ENCODE peak calls at places on chromosome 15, in nine cellular contexts. One of them, this sample, is unnamed.
A peak's percentile ranks its signal among the peaks of the same experiment; 100 is the strongest.

GRCh38 chr15:39597751-39598185 is 16.9 kb downstream of the THBS1 start:
- DNase-seq in endothelial cell: no peak
- DNase-seq in CD8-positive, alpha-beta T cell: no peak
- DNase-seq in AG09319: peak; percentile 81
- DNase-seq in neural crest cell: no peak
- DNase-seq in body of pancreas: no peak
- DNase-seq in osteocyte: no peak
- DNase-seq in Calu3: no peak
- DNase-seq in left ventricle myocardium inferior: no peak
- DNase-seq in this sample: no peak

GRCh38 chr15:39455502-39455991 is 125.3 kb upstream of the THBS1 start:
- DNase-seq in endothelial cell: no peak
- DNase-seq in CD8-positive, alpha-beta T cell: no peak
- DNase-seq in AG09319: peak; percentile 82
- DNase-seq in neural crest cell: no peak
- DNase-seq in body of pancreas: no peak
- DNase-seq in osteocyte: no peak
- DNase-seq in Calu3: no peak
- DNase-seq in left ventricle myocardium inferior: no peak
- DNase-seq in this sample: no peak

GRCh38 chr15:69854521-69855171 is 243.1 kb downstream of the TLE3 start:
- DNase-seq in endothelial cell: no peak
- DNase-seq in CD8-positive, alpha-beta T cell: no peak
- DNase-seq in AG09319: peak; percentile 20
- DNase-seq in neural crest cell: no peak
- DNase-seq in body of pancreas: no peak
- DNase-seq in osteocyte: no peak
- DNase-seq in Calu3: no peak
- DNase-seq in left ventricle myocardium inferior: no peak
- DNase-seq in this sample: no peak

GRCh38 chr15:57153140-57153539 is 223.2 kb upstream of the CGNL1 start:
- DNase-seq in endothelial cell: no peak
- DNase-seq in CD8-positive, alpha-beta T cell: no peak
- DNase-seq in AG09319: no peak
- DNase-seq in neural crest cell: no peak
- DNase-seq in body of pancreas: no peak
- DNase-seq in osteocyte: no peak
- DNase-seq in Calu3: no peak
- DNase-seq in left ventricle myocardium inferior: no peak
- DNase-seq in this sample: no peak

GRCh38 chr15:22839046-22839705 is 710 bp downstream of the NIPA2 start:
- DNase-seq in endothelial cell: no peak
- DNase-seq in CD8-positive, alpha-beta T cell: no peak
- DNase-seq in AG09319: no peak
- DNase-seq in neural crest cell: no peak
- DNase-seq in body of pancreas: no peak
- DNase-seq in osteocyte: no peak
- DNase-seq in Calu3: no peak
- DNase-seq in left ventricle myocardium inferior: no peak
- DNase-seq in this sample: no peak

GRCh38 chr15:100318880-100319279 is 22.9 kb downstream of the ADAMTS17 start:
- DNase-seq in endothelial cell: no peak
- DNase-seq in CD8-positive, alpha-beta T cell: no peak
- DNase-seq in AG09319: no peak
- DNase-seq in neural crest cell: no peak
- DNase-seq in body of pancreas: no peak
- DNase-seq in osteocyte: no peak
- DNase-seq in Calu3: no peak
- DNase-seq in left ventricle myocardium inferior: no peak
- DNase-seq in this sample: no peak

GRCh38 chr15:70636540-70637165 is 126.7 kb downstream of the UACA start:
- DNase-seq in endothelial cell: peak; percentile 37
- DNase-seq in CD8-positive, alpha-beta T cell: no peak
- DNase-seq in AG09319: no peak
- DNase-seq in neural crest cell: no peak
- DNase-seq in body of pancreas: no peak
- DNase-seq in osteocyte: no peak
- DNase-seq in Calu3: peak; percentile 50
- DNase-seq in left ventricle myocardium inferior: no peak
- DNase-seq in this sample: no peak

GRCh38 chr15:23869391-23869790 is 182.3 kb upstream of the NDN start:
- DNase-seq in endothelial cell: peak; percentile 63
- DNase-seq in CD8-positive, alpha-beta T cell: no peak
- DNase-seq in AG09319: no peak
- DNase-seq in neural crest cell: peak; percentile 57
- DNase-seq in body of pancreas: peak; percentile 50
- DNase-seq in osteocyte: no peak
- DNase-seq in Calu3: no peak
- DNase-seq in left ventricle myocardium inferior: peak; percentile 40
- DNase-seq in this sample: peak; percentile 40

GRCh38 chr15:50262533-50262932 is 3.0 kb downstream of the HDC start:
- DNase-seq in endothelial cell: no peak
- DNase-seq in CD8-positive, alpha-beta T cell: peak; percentile 29
- DNase-seq in AG09319: no peak
- DNase-seq in neural crest cell: no peak
- DNase-seq in body of pancreas: no peak
- DNase-seq in osteocyte: peak; percentile 56
- DNase-seq in Calu3: no peak
- DNase-seq in left ventricle myocardium inferior: no peak
- DNase-seq in this sample: no peak

GRCh38 chr15:64521726-64522164 is 61.4 kb downstream of the ZNF609 start:
- DNase-seq in endothelial cell: no peak
- DNase-seq in CD8-positive, alpha-beta T cell: no peak
- DNase-seq in AG09319: peak; percentile 32
- DNase-seq in neural crest cell: peak; percentile 24
- DNase-seq in body of pancreas: peak; percentile 65
- DNase-seq in osteocyte: no peak
- DNase-seq in Calu3: peak; percentile 74
- DNase-seq in left ventricle myocardium inferior: peak; percentile 44
- DNase-seq in this sample: no peak

DNA sequence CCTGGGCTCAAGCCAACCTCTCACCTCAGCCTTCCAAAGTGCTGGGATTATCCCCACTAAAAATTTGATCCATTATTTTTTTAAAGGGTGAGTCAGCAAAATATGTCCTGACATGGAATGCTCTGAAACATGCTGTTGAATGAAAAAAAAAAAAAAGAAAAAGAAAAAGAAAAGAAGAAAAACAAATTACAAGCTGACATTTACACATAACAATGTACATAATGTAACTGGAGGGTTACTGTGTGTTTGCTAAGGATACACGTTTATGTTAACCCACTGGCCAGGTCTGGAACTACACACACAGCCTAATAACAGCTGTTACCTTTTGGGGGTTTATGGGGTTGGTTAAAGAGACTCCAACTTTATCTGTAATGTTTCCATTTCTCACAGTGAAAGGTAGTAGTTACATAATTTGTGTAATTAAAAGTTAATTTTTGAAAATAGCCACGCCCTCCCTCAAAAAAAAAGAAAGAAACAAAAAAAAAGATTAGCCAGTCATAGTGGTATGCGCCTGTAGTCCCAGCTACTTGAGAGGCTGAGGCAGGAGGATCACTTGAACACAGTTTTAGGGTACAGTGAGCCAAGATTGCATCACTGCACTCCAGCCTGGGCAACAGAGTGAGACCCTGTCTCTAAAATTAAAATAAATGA is 3.1 kb upstream of the MESP2 start:
- DNase-seq in endothelial cell: no peak
- DNase-seq in CD8-positive, alpha-beta T cell: no peak
- DNase-seq in AG09319: no peak
- DNase-seq in neural crest cell: no peak
- DNase-seq in body of pancreas: no peak
- DNase-seq in osteocyte: no peak
- DNase-seq in Calu3: no peak
- DNase-seq in left ventricle myocardium inferior: no peak
- DNase-seq in this sample: no peak
- TF ChIP-seq CTCF in endothelial cell: no peak
- TF ChIP-seq CTCF in CD8-positive, alpha-beta T cell: no peak
- TF ChIP-seq CTCF in AG09319: peak; percentile 7
- TF ChIP-seq CTCF in neural crest cell: peak; percentile 59
- TF ChIP-seq CTCF in body of pancreas: peak; percentile 33
- TF ChIP-seq CTCF in osteocyte: peak; percentile 37
- TF ChIP-seq CTCF in Calu3: peak; percentile 42
- TF ChIP-seq CTCF in left ventricle myocardium inferior: no peak
- TF ChIP-seq CTCF in this sample: peak; percentile 50

GRCh38 chr15:43775411-43775965 is 1.3 kb downstream of the ELL3 start:
- DNase-seq in endothelial cell: peak; percentile 43
- DNase-seq in CD8-positive, alpha-beta T cell: no peak
- DNase-seq in AG09319: no peak
- DNase-seq in neural crest cell: peak; percentile 14
- DNase-seq in body of pancreas: peak; percentile 80
- DNase-seq in osteocyte: no peak
- DNase-seq in Calu3: peak; percentile 49
- DNase-seq in left ventricle myocardium inferior: no peak
- DNase-seq in this sample: no peak
- TF ChIP-seq CTCF in endothelial cell: peak; percentile 14
- TF ChIP-seq CTCF in CD8-positive, alpha-beta T cell: no peak
- TF ChIP-seq CTCF in AG09319: peak; percentile 11
- TF ChIP-seq CTCF in neural crest cell: peak; percentile 53
- TF ChIP-seq CTCF in body of pancreas: peak; percentile 28
- TF ChIP-seq CTCF in osteocyte: peak; percentile 35
- TF ChIP-seq CTCF in Calu3: no peak
- TF ChIP-seq CTCF in left ventricle myocardium inferior: peak; percentile 43
- TF ChIP-seq CTCF in this sample: peak; percentile 51

GRCh38 chr15:29698030-29698701 is 124.1 kb downstream of the TJP1 start:
- DNase-seq in endothelial cell: no peak
- DNase-seq in CD8-positive, alpha-beta T cell: no peak
- DNase-seq in AG09319: no peak
- DNase-seq in neural crest cell: no peak
- DNase-seq in body of pancreas: no peak
- DNase-seq in osteocyte: no peak
- DNase-seq in Calu3: no peak
- DNase-seq in left ventricle myocardium inferior: no peak
- DNase-seq in this sample: no peak
- TF ChIP-seq CTCF in endothelial cell: no peak
- TF ChIP-seq CTCF in CD8-positive, alpha-beta T cell: no peak
- TF ChIP-seq CTCF in AG09319: no peak
- TF ChIP-seq CTCF in neural crest cell: no peak
- TF ChIP-seq CTCF in body of pancreas: no peak
- TF ChIP-seq CTCF in osteocyte: no peak
- TF ChIP-seq CTCF in Calu3: no peak
- TF ChIP-seq CTCF in left ventricle myocardium inferior: no peak
- TF ChIP-seq CTCF in this sample: no peak

GRCh38 chr15:78807359-78807758 is 3.9 kb downstream of the ADAMTS7 start:
- DNase-seq in endothelial cell: no peak
- DNase-seq in CD8-positive, alpha-beta T cell: no peak
- DNase-seq in AG09319: no peak
- DNase-seq in neural crest cell: no peak
- DNase-seq in body of pancreas: no peak
- DNase-seq in osteocyte: no peak
- DNase-seq in Calu3: no peak
- DNase-seq in left ventricle myocardium inferior: no peak
- DNase-seq in this sample: no peak
- TF ChIP-seq CTCF in endothelial cell: no peak
- TF ChIP-seq CTCF in CD8-positive, alpha-beta T cell: no peak
- TF ChIP-seq CTCF in AG09319: no peak
- TF ChIP-seq CTCF in neural crest cell: no peak
- TF ChIP-seq CTCF in body of pancreas: no peak
- TF ChIP-seq CTCF in osteocyte: no peak
- TF ChIP-seq CTCF in Calu3: no peak
- TF ChIP-seq CTCF in left ventricle myocardium inferior: no peak
- TF ChIP-seq CTCF in this sample: no peak

DNA sequence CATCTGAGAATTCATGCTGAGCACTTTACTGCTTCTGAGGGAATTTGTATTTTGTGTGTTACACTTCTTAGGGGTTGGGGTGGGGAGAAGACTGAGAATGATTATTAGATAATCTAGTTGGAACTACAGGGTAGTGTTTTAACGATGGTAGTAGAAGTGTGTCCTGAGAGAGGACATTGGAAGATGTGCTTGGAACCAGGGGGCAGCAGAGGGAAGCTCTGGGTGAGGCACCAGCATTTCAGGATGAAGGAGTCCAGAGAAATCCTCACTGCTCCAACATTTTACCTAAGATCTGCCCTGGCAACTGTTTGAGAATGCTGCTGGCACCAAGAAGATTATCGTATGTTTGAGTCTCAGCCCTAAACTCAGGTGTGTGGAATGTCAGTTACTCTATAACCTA is 145.5 kb downstream of the SQOR start:
- DNase-seq in endothelial cell: no peak
- DNase-seq in CD8-positive, alpha-beta T cell: no peak
- DNase-seq in AG09319: no peak
- DNase-seq in neural crest cell: no peak
- DNase-seq in body of pancreas: no peak
- DNase-seq in osteocyte: no peak
- DNase-seq in Calu3: no peak
- DNase-seq in left ventricle myocardium inferior: no peak
- DNase-seq in this sample: no peak
- TF ChIP-seq CTCF in endothelial cell: no peak
- TF ChIP-seq CTCF in CD8-positive, alpha-beta T cell: no peak
- TF ChIP-seq CTCF in AG09319: no peak
- TF ChIP-seq CTCF in neural crest cell: no peak
- TF ChIP-seq CTCF in body of pancreas: no peak
- TF ChIP-seq CTCF in osteocyte: no peak
- TF ChIP-seq CTCF in Calu3: no peak
- TF ChIP-seq CTCF in left ventricle myocardium inferior: no peak
- TF ChIP-seq CTCF in this sample: no peak

DNA sequence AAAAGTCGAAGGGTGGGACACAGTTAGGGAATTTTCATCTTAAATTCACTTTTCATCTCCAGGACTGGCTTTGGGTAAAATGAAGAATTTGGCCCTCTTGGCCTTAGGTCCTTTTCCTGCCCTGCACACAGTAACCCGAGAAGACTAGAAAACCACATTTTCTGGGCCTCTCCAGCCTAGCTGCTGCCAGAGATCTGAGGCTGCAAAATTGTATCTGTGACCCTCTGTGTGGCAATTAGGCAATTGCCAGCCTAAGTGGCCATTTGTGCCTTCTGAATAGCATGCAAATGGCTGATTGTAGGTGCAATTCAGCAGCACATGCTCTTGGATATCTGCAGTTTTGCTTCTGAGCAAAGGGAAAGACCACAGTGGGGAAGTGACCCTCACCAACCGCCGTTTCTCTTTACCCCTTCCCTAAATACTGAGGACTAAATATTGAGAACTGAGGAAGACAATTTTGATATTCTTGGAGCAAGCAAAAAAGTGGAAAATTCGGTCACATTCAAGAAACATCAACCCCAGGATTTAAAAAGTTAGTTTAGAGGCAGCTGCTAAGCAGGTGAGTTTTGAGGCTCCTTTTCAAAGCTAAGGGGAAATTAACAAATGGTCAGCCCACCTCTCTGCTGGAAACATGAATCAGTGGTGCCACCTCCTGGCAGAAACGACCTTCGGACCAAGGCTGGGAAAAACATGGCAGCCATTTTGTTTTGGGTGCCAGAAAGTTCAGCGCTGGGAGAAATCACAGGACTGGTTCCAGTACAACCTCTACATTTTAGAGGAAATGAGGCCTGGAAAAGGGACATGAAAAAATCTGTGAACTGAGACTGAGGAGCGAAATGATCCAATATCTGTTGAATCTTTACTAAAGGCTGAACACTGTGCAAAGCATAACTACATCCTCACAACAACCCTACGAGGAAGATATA is 56.6 kb upstream of the PRTG start:
- DNase-seq in endothelial cell: peak; percentile 83
- DNase-seq in CD8-positive, alpha-beta T cell: no peak
- DNase-seq in AG09319: no peak
- DNase-seq in neural crest cell: peak; percentile 87
- DNase-seq in body of pancreas: no peak
- DNase-seq in osteocyte: no peak
- DNase-seq in Calu3: peak; percentile 82
- DNase-seq in left ventricle myocardium inferior: peak; percentile 19
- DNase-seq in this sample: peak; percentile 62
- TF ChIP-seq CTCF in endothelial cell: peak; percentile 71
- TF ChIP-seq CTCF in CD8-positive, alpha-beta T cell: no peak
- TF ChIP-seq CTCF in AG09319: peak; percentile 64
- TF ChIP-seq CTCF in neural crest cell: peak; percentile 85
- TF ChIP-seq CTCF in body of pancreas: peak; percentile 1
- TF ChIP-seq CTCF in osteocyte: peak; percentile 67
- TF ChIP-seq CTCF in Calu3: peak; percentile 77
- TF ChIP-seq CTCF in left ventricle myocardium inferior: peak; percentile 57
- TF ChIP-seq CTCF in this sample: peak; percentile 90

GRCh38 chr15:98142584-98142983 is 182.1 kb downstream of the ARRDC4 start:
- DNase-seq in endothelial cell: peak; percentile 19
- DNase-seq in CD8-positive, alpha-beta T cell: no peak
- DNase-seq in AG09319: no peak
- DNase-seq in neural crest cell: no peak
- DNase-seq in body of pancreas: no peak
- DNase-seq in osteocyte: no peak
- DNase-seq in Calu3: no peak
- DNase-seq in left ventricle myocardium inferior: no peak
- DNase-seq in this sample: no peak
- TF ChIP-seq CTCF in endothelial cell: no peak
- TF ChIP-seq CTCF in CD8-positive, alpha-beta T cell: no peak
- TF ChIP-seq CTCF in AG09319: no peak
- TF ChIP-seq CTCF in neural crest cell: no peak
- TF ChIP-seq CTCF in body of pancreas: no peak
- TF ChIP-seq CTCF in osteocyte: no peak
- TF ChIP-seq CTCF in Calu3: no peak
- TF ChIP-seq CTCF in left ventricle myocardium inferior: no peak
- TF ChIP-seq CTCF in this sample: no peak